ENCODE peak calls at places on chromosomes 16 and 17, in seven cellular contexts. One of them, this sample, is unnamed.

GRCh38 chr17:49730078-49730786 is 22.5 kb upstream of the SLC35B1 start:
- DNase-seq in CD4-positive, alpha-beta T cell: no peak
- DNase-seq in T-cell: no peak
- DNase-seq in activated CD4-positive, CD25-positive, alpha-beta regulatory T cell: no peak
- DNase-seq in heart left ventricle: peak; percentile 92
- DNase-seq in naive thymus-derived CD8-positive, alpha-beta T cell: no peak
- DNase-seq in GM13976: no peak
- DNase-seq in this sample: no peak

GRCh38 chr17:33602981-33603380 is 309.9 kb upstream of the ASIC2 start:
- DNase-seq in CD4-positive, alpha-beta T cell: no peak
- DNase-seq in T-cell: no peak
- DNase-seq in activated CD4-positive, CD25-positive, alpha-beta regulatory T cell: no peak
- DNase-seq in heart left ventricle: no peak
- DNase-seq in naive thymus-derived CD8-positive, alpha-beta T cell: no peak
- DNase-seq in GM13976: no peak
- DNase-seq in this sample: no peak

GRCh38 chr17:78696016-78696992 is 85.8 kb downstream of the CYTH1 start:
- DNase-seq in CD4-positive, alpha-beta T cell: no peak
- DNase-seq in T-cell: no peak
- DNase-seq in activated CD4-positive, CD25-positive, alpha-beta regulatory T cell: no peak
- DNase-seq in heart left ventricle: no peak
- DNase-seq in naive thymus-derived CD8-positive, alpha-beta T cell: no peak
- DNase-seq in GM13976: no peak
- DNase-seq in this sample: no peak

GRCh38 chr16:30619207-30619606 is 9.0 kb upstream of the ZNF689 start:
- DNase-seq in CD4-positive, alpha-beta T cell: no peak
- DNase-seq in T-cell: no peak
- DNase-seq in activated CD4-positive, CD25-positive, alpha-beta regulatory T cell: no peak
- DNase-seq in heart left ventricle: no peak
- DNase-seq in naive thymus-derived CD8-positive, alpha-beta T cell: no peak
- DNase-seq in GM13976: no peak
- DNase-seq in this sample: no peak

GRCh38 chr17:79114455-79115301 is 40.1 kb downstream of the ENGASE start:
- DNase-seq in CD4-positive, alpha-beta T cell: no peak
- DNase-seq in T-cell: no peak
- DNase-seq in activated CD4-positive, CD25-positive, alpha-beta regulatory T cell: no peak
- DNase-seq in heart left ventricle: peak; percentile 68
- DNase-seq in naive thymus-derived CD8-positive, alpha-beta T cell: no peak
- DNase-seq in GM13976: no peak
- DNase-seq in this sample: no peak

GRCh38 chr17:3635474-3636153 is 436 bp downstream of the SHPK start:
- DNase-seq in CD4-positive, alpha-beta T cell: no peak
- DNase-seq in T-cell: no peak
- DNase-seq in activated CD4-positive, CD25-positive, alpha-beta regulatory T cell: no peak
- DNase-seq in heart left ventricle: no peak
- DNase-seq in naive thymus-derived CD8-positive, alpha-beta T cell: no peak
- DNase-seq in GM13976: peak; percentile 50
- DNase-seq in this sample: no peak

GRCh38 chr17:78664476-78665384 is 87.5 kb upstream of the DNAH17 start:
- DNase-seq in CD4-positive, alpha-beta T cell: no peak
- DNase-seq in T-cell: no peak
- DNase-seq in activated CD4-positive, CD25-positive, alpha-beta regulatory T cell: no peak
- DNase-seq in heart left ventricle: no peak
- DNase-seq in naive thymus-derived CD8-positive, alpha-beta T cell: no peak
- DNase-seq in GM13976: no peak
- DNase-seq in this sample: no peak

GRCh38 chr17:31544186-31544585 is 152.7 kb downstream of the RAB11FIP4 start:
- DNase-seq in CD4-positive, alpha-beta T cell: no peak
- DNase-seq in T-cell: no peak
- DNase-seq in activated CD4-positive, CD25-positive, alpha-beta regulatory T cell: no peak
- DNase-seq in heart left ventricle: no peak
- DNase-seq in naive thymus-derived CD8-positive, alpha-beta T cell: no peak
- DNase-seq in GM13976: no peak
- DNase-seq in this sample: no peak

GRCh38 chr17:76868669-76869208 is 535 bp downstream of the MGAT5B start:
- DNase-seq in CD4-positive, alpha-beta T cell: no peak
- DNase-seq in T-cell: no peak
- DNase-seq in activated CD4-positive, CD25-positive, alpha-beta regulatory T cell: no peak
- DNase-seq in heart left ventricle: no peak
- DNase-seq in naive thymus-derived CD8-positive, alpha-beta T cell: peak; percentile 6
- DNase-seq in GM13976: no peak
- DNase-seq in this sample: no peak

GRCh38 chr16:1548234-1548633 is 14.8 kb downstream of the TMEM204 start:
- DNase-seq in CD4-positive, alpha-beta T cell: no peak
- DNase-seq in T-cell: no peak
- DNase-seq in activated CD4-positive, CD25-positive, alpha-beta regulatory T cell: no peak
- DNase-seq in heart left ventricle: peak; percentile 59
- DNase-seq in naive thymus-derived CD8-positive, alpha-beta T cell: no peak
- DNase-seq in GM13976: no peak
- DNase-seq in this sample: no peak

GRCh38 chr17:29758255-29758654 is 135.5 kb upstream of the CORO6 start:
- DNase-seq in CD4-positive, alpha-beta T cell: no peak
- DNase-seq in T-cell: no peak
- DNase-seq in activated CD4-positive, CD25-positive, alpha-beta regulatory T cell: no peak
- DNase-seq in heart left ventricle: no peak
- DNase-seq in naive thymus-derived CD8-positive, alpha-beta T cell: no peak
- DNase-seq in GM13976: no peak
- DNase-seq in this sample: no peak

GRCh38 chr17:76659928-76660614 is 16.5 kb upstream of the ST6GALNAC1 start:
- DNase-seq in CD4-positive, alpha-beta T cell: no peak
- DNase-seq in T-cell: no peak
- DNase-seq in activated CD4-positive, CD25-positive, alpha-beta regulatory T cell: no peak
- DNase-seq in heart left ventricle: no peak
- DNase-seq in naive thymus-derived CD8-positive, alpha-beta T cell: no peak
- DNase-seq in GM13976: peak; percentile 7
- DNase-seq in this sample: no peak

GRCh38 chr17:73231363-73231762 is 30.3 kb downstream of the CPSF4L start:
- DNase-seq in CD4-positive, alpha-beta T cell: no peak
- DNase-seq in T-cell: no peak
- DNase-seq in activated CD4-positive, CD25-positive, alpha-beta regulatory T cell: no peak
- DNase-seq in heart left ventricle: no peak
- DNase-seq in naive thymus-derived CD8-positive, alpha-beta T cell: peak; percentile 7
- DNase-seq in GM13976: no peak
- DNase-seq in this sample: peak; percentile 40

GRCh38 chr17:54754560-54754959 is 146.1 kb upstream of the TOM1L1 start:
- DNase-seq in CD4-positive, alpha-beta T cell: no peak
- DNase-seq in T-cell: no peak
- DNase-seq in activated CD4-positive, CD25-positive, alpha-beta regulatory T cell: no peak
- DNase-seq in heart left ventricle: no peak
- DNase-seq in naive thymus-derived CD8-positive, alpha-beta T cell: no peak
- DNase-seq in GM13976: peak; percentile 12
- DNase-seq in this sample: no peak

GRCh38 chr17:78343433-78344201 is 16.3 kb downstream of the SOCS3 start:
- DNase-seq in CD4-positive, alpha-beta T cell: peak; percentile 64
- DNase-seq in T-cell: peak; percentile 73
- DNase-seq in activated CD4-positive, CD25-positive, alpha-beta regulatory T cell: peak; percentile 29
- DNase-seq in heart left ventricle: no peak
- DNase-seq in naive thymus-derived CD8-positive, alpha-beta T cell: peak; percentile 85
- DNase-seq in GM13976: no peak
- DNase-seq in this sample: no peak

GRCh38 chr16:3187798-3188674 is at the start of gene OR1F1:
- DNase-seq in CD4-positive, alpha-beta T cell: peak; percentile 33
- DNase-seq in T-cell: peak; percentile 36
- DNase-seq in activated CD4-positive, CD25-positive, alpha-beta regulatory T cell: peak; percentile 36
- DNase-seq in heart left ventricle: no peak
- DNase-seq in naive thymus-derived CD8-positive, alpha-beta T cell: peak; percentile 65
- DNase-seq in GM13976: peak; percentile 70
- DNase-seq in this sample: no peak

GRCh38 chr17:68302066-68302564 is 10.8 kb downstream of the ARSG start:
- DNase-seq in CD4-positive, alpha-beta T cell: no peak
- DNase-seq in T-cell: no peak
- DNase-seq in activated CD4-positive, CD25-positive, alpha-beta regulatory T cell: no peak
- DNase-seq in heart left ventricle: no peak
- DNase-seq in naive thymus-derived CD8-positive, alpha-beta T cell: no peak
- DNase-seq in GM13976: no peak
- DNase-seq in this sample: no peak

This sample was measured in COLO829.